ENCODE peak calls at places on chromosome 7, in five cellular contexts. I is kidney glomerular epithelial cell; D is MM.1S; F is activated naive CD4-positive, alpha-beta T cell treated with Interleukin-2 at 50 U/mL for 16 hours; C is amniotic stem cell. X is an unnamed sample.

GRCh38 chr7:135168001-135168400 is 2.5 kb downstream of the CYREN start:
- DNase-seq in I (no peak), D (no peak), F (peak; percentile 24), C (no peak), X (no peak)

GRCh38 chr7:130987092-130987491 is 253.1 kb upstream of the KLF14 start:
- DNase-seq in I (no peak), D (no peak), F (no peak), C (no peak), X (no peak)

GRCh38 chr7:43694399-43694748 is 34.9 kb downstream of the COA1 start:
- DNase-seq in I (peak; percentile 3), D (no peak), F (no peak), C (peak; percentile 11), X (no peak)

GRCh38 chr7:67522504-67522903 is 525.9 kb downstream of the TYW1 start:
- DNase-seq in I (no peak), D (no peak), F (no peak), C (no peak), X (no peak)

GRCh38 chr7:75915416-75916156 is 631 bp downstream of the POR start:
- DNase-seq in I (peak; percentile 23), D (peak; percentile 56), F (no peak), C (no peak), X (no peak)

GRCh38 chr7:81233208-81233940 is 314.5 kb upstream of the SEMA3C start:
- DNase-seq in I (no peak), D (no peak), F (no peak), C (no peak), X (no peak)

GRCh38 chr7:20778063-20778721 is 8.5 kb downstream of the SP8 start:
- DNase-seq in I (peak; percentile 34), D (peak; percentile 46), F (no peak), C (no peak), X (peak; percentile 31)

GRCh38 chr7:641269-641671 is 85.2 kb upstream of the DNAAF5 start:
- DNase-seq in I (no peak), D (no peak), F (no peak), C (no peak), X (no peak)

GRCh38 chr7:150969483-150969874 is 8.6 kb downstream of the KCNH2 start:
- DNase-seq in I (no peak), D (no peak), F (no peak), C (no peak), X (no peak)

GRCh38 chr7:81484266-81484665 is 285.6 kb downstream of the HGF start:
- DNase-seq in I (peak; percentile 42), D (peak; percentile 49), F (no peak), C (no peak), X (peak; percentile 38)

GRCh38 chr7:484365-485101 is 35.1 kb downstream of the PDGFA start:
- DNase-seq in I (no peak), D (no peak), F (no peak), C (no peak), X (no peak)

GRCh38 chr7:833601-834258 is 1.5 kb downstream of the SUN1 start:
- DNase-seq in I (no peak), D (no peak), F (no peak), C (no peak), X (no peak)

GRCh38 chr7:151339651-151340377 is 1.8 kb upstream of the NUB1 start:
- DNase-seq in I (no peak), D (peak; percentile 81), F (no peak), C (no peak), X (no peak)

GRCh38 chr7:77794000-77794399 is 4.2 kb downstream of the TMEM60 start:
- DNase-seq in I (no peak), D (no peak), F (no peak), C (no peak), X (no peak)

GRCh38 chr7:77549103-77549870 is 12.2 kb downstream of the PTPN12 start:
- DNase-seq in I (no peak), D (no peak), F (no peak), C (no peak), X (no peak)